ENCODE peak calls at places on chromosomes 16 and 17, in four cellular contexts. One of them, this sample, is unnamed.

GRCh38 chr17:30477758-30478115 is 529 bp downstream of the GOSR1 start:
- DNase-seq in NCI-H774: no peak
- DNase-seq in stimulated activated CD4-positive, alpha-beta T cell treated with anti-CD3 and anti-CD28 coated beads, Interleukin-12 subunit alpha, Interleukin-12 subunit beta, amount 100 ng/mL, for 24 hours: no peak
- DNase-seq in effector CD4-positive, alpha-beta T cell: peak
- DNase-seq in this sample: no peak

GRCh38 chr16:51875834-51876725 is 670.9 kb downstream of the TOX3 start:
- DNase-seq in NCI-H774: no peak
- DNase-seq in stimulated activated CD4-positive, alpha-beta T cell treated with anti-CD3 and anti-CD28 coated beads, Interleukin-12 subunit alpha, Interleukin-12 subunit beta, amount 100 ng/mL, for 24 hours: no peak
- DNase-seq in effector CD4-positive, alpha-beta T cell: no peak
- DNase-seq in this sample: no peak

GRCh38 chr16:89396156-89396555 is 94.2 kb downstream of the ANKRD11 start:
- DNase-seq in NCI-H774: no peak
- DNase-seq in stimulated activated CD4-positive, alpha-beta T cell treated with anti-CD3 and anti-CD28 coated beads, Interleukin-12 subunit alpha, Interleukin-12 subunit beta, amount 100 ng/mL, for 24 hours: no peak
- DNase-seq in effector CD4-positive, alpha-beta T cell: no peak
- DNase-seq in this sample: no peak

GRCh38 chr17:10120749-10121148 is 77.7 kb downstream of the GAS7 start:
- DNase-seq in NCI-H774: no peak
- DNase-seq in stimulated activated CD4-positive, alpha-beta T cell treated with anti-CD3 and anti-CD28 coated beads, Interleukin-12 subunit alpha, Interleukin-12 subunit beta, amount 100 ng/mL, for 24 hours: no peak
- DNase-seq in effector CD4-positive, alpha-beta T cell: no peak
- DNase-seq in this sample: no peak

GRCh38 chr16:31402687-31403086 is 9.6 kb downstream of the ITGAD start:
- DNase-seq in NCI-H774: no peak
- DNase-seq in stimulated activated CD4-positive, alpha-beta T cell treated with anti-CD3 and anti-CD28 coated beads, Interleukin-12 subunit alpha, Interleukin-12 subunit beta, amount 100 ng/mL, for 24 hours: no peak
- DNase-seq in effector CD4-positive, alpha-beta T cell: no peak
- DNase-seq in this sample: peak

GRCh38 chr17:56309897-56310296 is 156.6 kb downstream of the ANKFN1 start:
- DNase-seq in NCI-H774: no peak
- DNase-seq in stimulated activated CD4-positive, alpha-beta T cell treated with anti-CD3 and anti-CD28 coated beads, Interleukin-12 subunit alpha, Interleukin-12 subunit beta, amount 100 ng/mL, for 24 hours: no peak
- DNase-seq in effector CD4-positive, alpha-beta T cell: no peak
- DNase-seq in this sample: no peak

GRCh38 chr16:70553645-70554044 is 30.0 kb downstream of the SF3B3 start:
- DNase-seq in NCI-H774: no peak
- DNase-seq in stimulated activated CD4-positive, alpha-beta T cell treated with anti-CD3 and anti-CD28 coated beads, Interleukin-12 subunit alpha, Interleukin-12 subunit beta, amount 100 ng/mL, for 24 hours: no peak
- DNase-seq in effector CD4-positive, alpha-beta T cell: no peak
- DNase-seq in this sample: peak

GRCh38 chr16:8583199-8583598 is 7.1 kb downstream of the TMEM114 start:
- DNase-seq in NCI-H774: peak
- DNase-seq in stimulated activated CD4-positive, alpha-beta T cell treated with anti-CD3 and anti-CD28 coated beads, Interleukin-12 subunit alpha, Interleukin-12 subunit beta, amount 100 ng/mL, for 24 hours: no peak
- DNase-seq in effector CD4-positive, alpha-beta T cell: no peak
- DNase-seq in this sample: peak

GRCh38 chr17:29347831-29348281 is 42.3 kb upstream of the TAOK1 start:
- DNase-seq in NCI-H774: no peak
- DNase-seq in stimulated activated CD4-positive, alpha-beta T cell treated with anti-CD3 and anti-CD28 coated beads, Interleukin-12 subunit alpha, Interleukin-12 subunit beta, amount 100 ng/mL, for 24 hours: no peak
- DNase-seq in effector CD4-positive, alpha-beta T cell: no peak
- DNase-seq in this sample: peak

GRCh38 chr16:88387941-88388627 is 5.3 kb downstream of the ZNF469 start:
- DNase-seq in NCI-H774: no peak
- DNase-seq in stimulated activated CD4-positive, alpha-beta T cell treated with anti-CD3 and anti-CD28 coated beads, Interleukin-12 subunit alpha, Interleukin-12 subunit beta, amount 100 ng/mL, for 24 hours: no peak
- DNase-seq in effector CD4-positive, alpha-beta T cell: no peak
- DNase-seq in this sample: no peak

GRCh38 chr16:85515830-85516397 is 97.2 kb upstream of the GSE1 start:
- DNase-seq in NCI-H774: no peak
- DNase-seq in stimulated activated CD4-positive, alpha-beta T cell treated with anti-CD3 and anti-CD28 coated beads, Interleukin-12 subunit alpha, Interleukin-12 subunit beta, amount 100 ng/mL, for 24 hours: no peak
- DNase-seq in effector CD4-positive, alpha-beta T cell: no peak
- DNase-seq in this sample: no peak

GRCh38 chr16:30903596-30903995 is 7.2 kb downstream of the CTF1 start:
- DNase-seq in NCI-H774: no peak
- DNase-seq in stimulated activated CD4-positive, alpha-beta T cell treated with anti-CD3 and anti-CD28 coated beads, Interleukin-12 subunit alpha, Interleukin-12 subunit beta, amount 100 ng/mL, for 24 hours: no peak
- DNase-seq in effector CD4-positive, alpha-beta T cell: no peak
- DNase-seq in this sample: peak

GRCh38 chr17:4576729-4577322 is 7.5 kb upstream of the SMTNL2 start:
- DNase-seq in NCI-H774: no peak
- DNase-seq in stimulated activated CD4-positive, alpha-beta T cell treated with anti-CD3 and anti-CD28 coated beads, Interleukin-12 subunit alpha, Interleukin-12 subunit beta, amount 100 ng/mL, for 24 hours: no peak
- DNase-seq in effector CD4-positive, alpha-beta T cell: no peak
- DNase-seq in this sample: no peak

GRCh38 chr17:65154770-65155589 is 17.8 kb downstream of the RGS9 start:
- DNase-seq in NCI-H774: no peak
- DNase-seq in stimulated activated CD4-positive, alpha-beta T cell treated with anti-CD3 and anti-CD28 coated beads, Interleukin-12 subunit alpha, Interleukin-12 subunit beta, amount 100 ng/mL, for 24 hours: no peak
- DNase-seq in effector CD4-positive, alpha-beta T cell: no peak
- DNase-seq in this sample: peak

GRCh38 chr16:81335669-81336068 is 20.9 kb downstream of the GAN start:
- DNase-seq in NCI-H774: no peak
- DNase-seq in stimulated activated CD4-positive, alpha-beta T cell treated with anti-CD3 and anti-CD28 coated beads, Interleukin-12 subunit alpha, Interleukin-12 subunit beta, amount 100 ng/mL, for 24 hours: peak
- DNase-seq in effector CD4-positive, alpha-beta T cell: no peak
- DNase-seq in this sample: no peak

GRCh38 chr17:66337866-66338472 is 35.6 kb downstream of the PRKCA start:
- DNase-seq in NCI-H774: no peak
- DNase-seq in stimulated activated CD4-positive, alpha-beta T cell treated with anti-CD3 and anti-CD28 coated beads, Interleukin-12 subunit alpha, Interleukin-12 subunit beta, amount 100 ng/mL, for 24 hours: no peak
- DNase-seq in effector CD4-positive, alpha-beta T cell: no peak
- DNase-seq in this sample: no peak

GRCh38 chr17:11871773-11872172 is 125.5 kb downstream of the ZNF18 start:
- DNase-seq in NCI-H774: no peak
- DNase-seq in stimulated activated CD4-positive, alpha-beta T cell treated with anti-CD3 and anti-CD28 coated beads, Interleukin-12 subunit alpha, Interleukin-12 subunit beta, amount 100 ng/mL, for 24 hours: no peak
- DNase-seq in effector CD4-positive, alpha-beta T cell: no peak
- DNase-seq in this sample: no peak

GRCh38 chr16:81634380-81635121 is 144.5 kb upstream of the PLCG2 start:
- DNase-seq in NCI-H774: no peak
- DNase-seq in stimulated activated CD4-positive, alpha-beta T cell treated with anti-CD3 and anti-CD28 coated beads, Interleukin-12 subunit alpha, Interleukin-12 subunit beta, amount 100 ng/mL, for 24 hours: no peak
- DNase-seq in effector CD4-positive, alpha-beta T cell: no peak
- DNase-seq in this sample: no peak

GRCh38 chr16:30002614-30003346 is 6.7 kb downstream of the INO80E start:
- DNase-seq in NCI-H774: no peak
- DNase-seq in stimulated activated CD4-positive, alpha-beta T cell treated with anti-CD3 and anti-CD28 coated beads, Interleukin-12 subunit alpha, Interleukin-12 subunit beta, amount 100 ng/mL, for 24 hours: no peak
- DNase-seq in effector CD4-positive, alpha-beta T cell: no peak
- DNase-seq in this sample: no peak

GRCh38 chr16:2709588-2709984 is 10.4 kb downstream of the PRSS27 start:
- DNase-seq in NCI-H774: no peak
- DNase-seq in stimulated activated CD4-positive, alpha-beta T cell treated with anti-CD3 and anti-CD28 coated beads, Interleukin-12 subunit alpha, Interleukin-12 subunit beta, amount 100 ng/mL, for 24 hours: no peak
- DNase-seq in effector CD4-positive, alpha-beta T cell: no peak
- DNase-seq in this sample: no peak

GRCh38 chr17:28219771-28220170 is 99.2 kb upstream of the TMEM97 start:
- DNase-seq in NCI-H774: no peak
- DNase-seq in stimulated activated CD4-positive, alpha-beta T cell treated with anti-CD3 and anti-CD28 coated beads, Interleukin-12 subunit alpha, Interleukin-12 subunit beta, amount 100 ng/mL, for 24 hours: no peak
- DNase-seq in effector CD4-positive, alpha-beta T cell: no peak
- DNase-seq in this sample: no peak

GRCh38 chr16:73794936-73795335 is 501.7 kb upstream of the PSMD7 start:
- DNase-seq in NCI-H774: no peak
- DNase-seq in stimulated activated CD4-positive, alpha-beta T cell treated with anti-CD3 and anti-CD28 coated beads, Interleukin-12 subunit alpha, Interleukin-12 subunit beta, amount 100 ng/mL, for 24 hours: no peak
- DNase-seq in effector CD4-positive, alpha-beta T cell: no peak
- DNase-seq in this sample: no peak

GRCh38 chr17:18258356-18259038 is at the start of gene FLII:
- DNase-seq in NCI-H774: peak
- DNase-seq in stimulated activated CD4-positive, alpha-beta T cell treated with anti-CD3 and anti-CD28 coated beads, Interleukin-12 subunit alpha, Interleukin-12 subunit beta, amount 100 ng/mL, for 24 hours: peak
- DNase-seq in effector CD4-positive, alpha-beta T cell: peak
- DNase-seq in this sample: peak

GRCh38 chr17:76473541-76473985 is 6.2 kb downstream of the AANAT start:
- DNase-seq in NCI-H774: no peak
- DNase-seq in stimulated activated CD4-positive, alpha-beta T cell treated with anti-CD3 and anti-CD28 coated beads, Interleukin-12 subunit alpha, Interleukin-12 subunit beta, amount 100 ng/mL, for 24 hours: no peak
- DNase-seq in effector CD4-positive, alpha-beta T cell: no peak
- DNase-seq in this sample: no peak

GRCh38 chr16:87528690-87529579 is 36.1 kb upstream of the ZCCHC14 start:
- DNase-seq in NCI-H774: no peak
- DNase-seq in stimulated activated CD4-positive, alpha-beta T cell treated with anti-CD3 and anti-CD28 coated beads, Interleukin-12 subunit alpha, Interleukin-12 subunit beta, amount 100 ng/mL, for 24 hours: no peak
- DNase-seq in effector CD4-positive, alpha-beta T cell: no peak
- DNase-seq in this sample: no peak

GRCh38 chr17:36127882-36128369 is 24.3 kb downstream of the CCL4 start:
- DNase-seq in NCI-H774: no peak
- DNase-seq in stimulated activated CD4-positive, alpha-beta T cell treated with anti-CD3 and anti-CD28 coated beads, Interleukin-12 subunit alpha, Interleukin-12 subunit beta, amount 100 ng/mL, for 24 hours: no peak
- DNase-seq in effector CD4-positive, alpha-beta T cell: no peak
- DNase-seq in this sample: no peak

GRCh38 chr16:88103011-88103410 is 151.8 kb downstream of the BANP start:
- DNase-seq in NCI-H774: no peak
- DNase-seq in stimulated activated CD4-positive, alpha-beta T cell treated with anti-CD3 and anti-CD28 coated beads, Interleukin-12 subunit alpha, Interleukin-12 subunit beta, amount 100 ng/mL, for 24 hours: no peak
- DNase-seq in effector CD4-positive, alpha-beta T cell: no peak
- DNase-seq in this sample: no peak

GRCh38 chr17:12624221-12624620 is 41.5 kb upstream of the MYOCD start:
- DNase-seq in NCI-H774: no peak
- DNase-seq in stimulated activated CD4-positive, alpha-beta T cell treated with anti-CD3 and anti-CD28 coated beads, Interleukin-12 subunit alpha, Interleukin-12 subunit beta, amount 100 ng/mL, for 24 hours: no peak
- DNase-seq in effector CD4-positive, alpha-beta T cell: no peak
- DNase-seq in this sample: no peak

GRCh38 chr17:491086-492014 is 138.7 kb upstream of the RPH3AL start:
- DNase-seq in NCI-H774: no peak
- DNase-seq in stimulated activated CD4-positive, alpha-beta T cell treated with anti-CD3 and anti-CD28 coated beads, Interleukin-12 subunit alpha, Interleukin-12 subunit beta, amount 100 ng/mL, for 24 hours: no peak
- DNase-seq in effector CD4-positive, alpha-beta T cell: peak
- DNase-seq in this sample: peak

GRCh38 chr16:4517812-4518211 is 20.8 kb downstream of the CDIP1 start:
- DNase-seq in NCI-H774: no peak
- DNase-seq in stimulated activated CD4-positive, alpha-beta T cell treated with anti-CD3 and anti-CD28 coated beads, Interleukin-12 subunit alpha, Interleukin-12 subunit beta, amount 100 ng/mL, for 24 hours: no peak
- DNase-seq in effector CD4-positive, alpha-beta T cell: no peak
- DNase-seq in this sample: peak

GRCh38 chr17:80175411-80175810 is 5.6 kb downstream of the CARD14 start:
- DNase-seq in NCI-H774: no peak
- DNase-seq in stimulated activated CD4-positive, alpha-beta T cell treated with anti-CD3 and anti-CD28 coated beads, Interleukin-12 subunit alpha, Interleukin-12 subunit beta, amount 100 ng/mL, for 24 hours: no peak
- DNase-seq in effector CD4-positive, alpha-beta T cell: no peak
- DNase-seq in this sample: peak

GRCh38 chr16:79811541-79811940 is 211.0 kb upstream of the MAF start:
- DNase-seq in NCI-H774: no peak
- DNase-seq in stimulated activated CD4-positive, alpha-beta T cell treated with anti-CD3 and anti-CD28 coated beads, Interleukin-12 subunit alpha, Interleukin-12 subunit beta, amount 100 ng/mL, for 24 hours: no peak
- DNase-seq in effector CD4-positive, alpha-beta T cell: no peak
- DNase-seq in this sample: no peak

GRCh38 chr17:1629647-1630310 is 1.1 kb upstream of the SLC43A2 start:
- DNase-seq in NCI-H774: no peak
- DNase-seq in stimulated activated CD4-positive, alpha-beta T cell treated with anti-CD3 and anti-CD28 coated beads, Interleukin-12 subunit alpha, Interleukin-12 subunit beta, amount 100 ng/mL, for 24 hours: peak
- DNase-seq in effector CD4-positive, alpha-beta T cell: peak
- DNase-seq in this sample: peak

This sample was measured in foreskin fibroblast.